ENCODE peak calls at places on chromosomes 3 and 15, in six cellular contexts. Z is left lung; S is CD4-positive, alpha-beta memory T cell; U is AG04450; M is mammary epithelial cell; V is colonic mucosa. G is an unnamed sample.

GRCh38 chr3:56795097-56795806 is 6.5 kb downstream of the ARHGEF3 start:
- DNase-seq in S (no peak), V (no peak), U (no peak), Z (no peak), M (peak; percentile 22), G (no peak)

GRCh38 chr3:18751514-18751913 is 326.4 kb upstream of the SATB1 start:
- DNase-seq in U (no peak), M (no peak), Z (no peak), V (no peak), S (no peak), G (no peak)

GRCh38 chr3:152961323-152961722 is 126.4 kb downstream of the P2RY1 start:
- DNase-seq in M (peak; percentile 34), S (no peak), U (no peak), Z (no peak), V (peak; percentile 22), G (no peak)

GRCh38 chr3:59644479-59645075 is 594.8 kb upstream of the CFAP20DC start:
- DNase-seq in V (no peak), U (no peak), Z (no peak), M (no peak), S (no peak), G (no peak)

GRCh38 chr3:23954144-23954543 is 9.1 kb downstream of the NR1D2 start:
- DNase-seq in S (no peak), V (no peak), Z (no peak), U (no peak), M (no peak), G (no peak)

GRCh38 chr3:147758786-147759185 is 349.6 kb downstream of the ZIC1 start:
- DNase-seq in S (no peak), V (no peak), Z (no peak), U (no peak), M (no peak), G (no peak)

GRCh38 chr3:71423151-71423906 is 160.2 kb downstream of the FOXP1 start:
- DNase-seq in S (no peak), U (no peak), M (peak; percentile 96), V (peak; percentile 49), Z (no peak), G (no peak)

GRCh38 chr15:87672309-87672897 is 584.1 kb downstream of the NTRK3 start:
- DNase-seq in Z (no peak), U (peak; percentile 10), V (no peak), M (peak; percentile 29), S (no peak), G (no peak)

GRCh38 chr3:177005718-177006405 is 191.4 kb downstream of the TBL1XR1 start:
- DNase-seq in Z (no peak), V (no peak), S (no peak), M (no peak), U (no peak), G (no peak)

GRCh38 chr3:66322436-66322835 is 101.6 kb downstream of the SLC25A26 start:
- DNase-seq in M (no peak), V (no peak), S (no peak), U (no peak), Z (no peak), G (no peak)

GRCh38 chr3:107524214-107525100 is 1.7 kb downstream of the BBX start:
- DNase-seq in S (peak; percentile 53), M (peak; percentile 52), U (no peak), Z (peak; percentile 75), V (peak; percentile 61), G (peak; percentile 22)

GRCh38 chr3:50627407-50628051 is 10.6 kb downstream of the MAPKAPK3 start:
- DNase-seq in S (no peak), V (no peak), M (peak; percentile 91), Z (peak; percentile 90), U (no peak), G (no peak)

GRCh38 chr3:13762931-13763330 is 116.9 kb downstream of the WNT7A start:
- DNase-seq in U (no peak), M (no peak), Z (no peak), V (no peak), S (no peak), G (no peak)

GRCh38 chr15:71237456-71238188 is 122.4 kb downstream of the THSD4 start:
- DNase-seq in S (no peak), U (peak; percentile 51), Z (peak; percentile 40), M (peak; percentile 96), V (peak; percentile 84), G (no peak)

GRCh38 chr15:94666553-94666952 is 435.2 kb downstream of the MCTP2 start:
- DNase-seq in S (no peak), U (no peak), V (no peak), Z (no peak), M (no peak), G (no peak)

GRCh38 chr3:14789640-14790285 is 29.0 kb upstream of the FGD5 start:
- DNase-seq in S (no peak), V (no peak), Z (no peak), M (no peak), U (no peak), G (no peak)

GRCh38 chr3:179446501-179446900 is 4.8 kb downstream of the GNB4 start:
- DNase-seq in V (no peak), M (peak; percentile 38), S (no peak), U (no peak), Z (no peak), G (no peak)

GRCh38 chr15:77419050-77419835 is 661 bp downstream of the PEAK1 start:
- DNase-seq in M (peak; percentile 21), Z (peak; percentile 42), V (peak; percentile 56), U (no peak), S (peak; percentile 24), G (peak; percentile 46)

GRCh38 chr3:190865419-190865818 is 2.9 kb upstream of the GMNC start:
- DNase-seq in S (no peak), U (no peak), V (no peak), M (no peak), Z (no peak), G (no peak)

GRCh38 chr3:103082501-103082900 is 647.7 kb downstream of the ZPLD1 start:
- DNase-seq in M (no peak), V (no peak), U (no peak), S (no peak), Z (no peak), G (no peak)

GRCh38 chr15:90419738-90420487 is 31.9 kb downstream of the IQGAP1 start:
- DNase-seq in U (peak; percentile 59), M (peak; percentile 78), Z (no peak), V (no peak), S (no peak), G (no peak)

GRCh38 chr15:98865397-98866339 is 141.9 kb downstream of the PGPEP1L start:
- DNase-seq in V (peak; percentile 80), M (no peak), U (no peak), S (peak; percentile 72), Z (peak; percentile 84), G (peak; percentile 69)

GRCh38 chr3:53845881-53846133 is 412 bp downstream of the CHDH start:
- DNase-seq in V (no peak), M (no peak), Z (no peak), S (no peak), U (no peak), G (no peak)

GRCh38 chr15:40511093-40511471 is 40.3 kb downstream of the CHST14 start:
- DNase-seq in V (peak; percentile 21), Z (no peak), S (peak; percentile 32), U (no peak), M (no peak), G (no peak)

GRCh38 chr3:126544596-126545281 is 14.0 kb downstream of the C3orf22 start:
- DNase-seq in V (peak; percentile 13), S (no peak), U (no peak), M (no peak), Z (peak; percentile 27), G (no peak)

GRCh38 chr3:129604942-129605592 is 1.4 kb downstream of the PLXND1 start:
- DNase-seq in V (no peak), U (no peak), M (no peak), Z (no peak), S (no peak), G (no peak)
- H3K4me3 ChIP-seq in V (peak overlapping the region; percentile 39), U (peak overlapping the region; percentile 66), M (no peak overlapping the region), Z (peak overlapping the region; percentile 87), S (peak overlapping the region; percentile 62), G (peak overlapping the region; percentile 45)

GRCh38 chr3:133862161-133862560 is 33.5 kb downstream of the RAB6B start:
- DNase-seq in Z (no peak), S (no peak), V (no peak), U (no peak), M (no peak), G (no peak)

GRCh38 chr3:133866141-133866540 is 29.5 kb downstream of the RAB6B start:
- DNase-seq in V (no peak), Z (no peak), M (no peak), S (no peak), U (no peak), G (no peak)

GRCh38 chr3:133864616-133865015 is 31.1 kb downstream of the RAB6B start:
- DNase-seq in M (no peak), V (no peak), Z (no peak), U (no peak), S (no peak), G (no peak)

GRCh38 chr3:133865136-133865855 is 30.4 kb downstream of the RAB6B start:
- DNase-seq in V (no peak), U (no peak), S (no peak), Z (no peak), M (no peak), G (no peak)

DNA sequence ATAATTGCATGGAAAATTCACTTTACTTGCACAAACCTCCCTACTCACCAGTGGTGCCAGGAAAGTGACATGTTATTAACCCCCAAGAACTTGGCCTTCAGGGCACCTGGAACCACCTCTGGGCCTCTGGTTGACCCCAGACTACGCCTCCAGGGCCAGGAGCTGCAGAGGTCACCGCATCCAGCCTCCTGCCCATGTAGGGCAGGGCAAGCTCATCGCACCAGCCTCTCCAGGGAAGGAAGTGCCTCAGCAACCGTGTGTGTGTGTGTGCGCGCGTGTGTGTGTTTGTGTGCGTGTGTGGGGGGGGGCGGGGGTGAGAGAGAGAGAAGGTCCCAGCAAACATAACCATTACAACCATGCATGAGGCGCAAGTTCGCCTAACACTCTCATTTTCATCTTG is 31.8 kb downstream of the RAB6B start:
- DNase-seq in Z (no peak), M (no peak), U (no peak), S (no peak), V (no peak), G (no peak)
- H3K4me3 ChIP-seq in Z (no peak overlapping the region), M (no peak overlapping the region), U (no peak overlapping the region), S (no peak overlapping the region), V (no peak overlapping the region), G (no peak overlapping the region)

GRCh38 chr3:86257955-86258641 is 732.9 kb downstream of the VGLL3 start:
- DNase-seq in S (no peak), Z (no peak), M (no peak), V (no peak), U (no peak), G (no peak)
- H3K4me3 ChIP-seq in S (no peak overlapping the region), Z (no peak overlapping the region), M (no peak overlapping the region), V (no peak overlapping the region), U (no peak overlapping the region), G (no peak overlapping the region)

GRCh38 chr3:187976361-187976900 is 177.5 kb upstream of the LPP start:
- DNase-seq in M (no peak), S (no peak), U (no peak), V (no peak), Z (no peak), G (no peak)

GRCh38 chr3:187979543-187979942 is 174.4 kb upstream of the LPP start:
- DNase-seq in M (no peak), V (no peak), S (peak; percentile 59), U (no peak), Z (no peak), G (peak; percentile 39)

GRCh38 chr3:187975571-187976360 is 178.2 kb upstream of the LPP start:
- DNase-seq in S (no peak), M (no peak), V (no peak), U (no peak), Z (no peak), G (no peak)

GRCh38 chr3:187977659-187978058 is 176.3 kb upstream of the LPP start:
- DNase-seq in M (no peak), S (no peak), U (no peak), Z (no peak), V (no peak), G (no peak)

GRCh38 chr3:187978433-187979011 is 175.4 kb upstream of the LPP start:
- DNase-seq in Z (no peak), S (no peak), U (no peak), V (no peak), M (no peak), G (no peak)
- H3K4me3 ChIP-seq in Z (no peak overlapping the region), S (no peak overlapping the region), U (no peak overlapping the region), V (no peak overlapping the region), M (no peak overlapping the region), G (no peak overlapping the region)

G was measured in CD8-positive, alpha-beta T cell.